ENCODE peak calls at places on chromosomes 2 and 18, in ten cellular contexts. O is right lobe of liver, M is Peyer's patch, P is prostate gland, D is PC-9, Y is aorta, L is K562, C is body of pancreas, E is thoracic aorta, S is ovary. Z is an unnamed sample.

GRCh38 chr18:34028341-34028740 is 196.4 kb downstream of the NOL4 start:
- DNase-seq in O (peak; percentile 50), M (peak; percentile 48), P (no peak), D (no peak), Y (no peak), L (no peak), C (no peak), E (no peak), S (no peak), Z (no peak)

GRCh38 chr2:161076936-161077335 is 83.3 kb upstream of the TANK start:
- DNase-seq in O (no peak), M (no peak), P (no peak), D (no peak), Y (no peak), L (no peak), C (no peak), E (no peak), S (no peak), Z (no peak)

GRCh38 chr18:23856466-23857175 is 157.9 kb upstream of the TTC39C start:
- DNase-seq in O (no peak), M (no peak), P (no peak), D (peak; percentile 62), Y (no peak), L (no peak), C (no peak), E (no peak), S (no peak), Z (no peak)

GRCh38 chr2:150051004-150051403 is 436.5 kb downstream of the RND3 start:
- DNase-seq in O (no peak), M (no peak), P (no peak), D (no peak), Y (no peak), L (no peak), C (no peak), E (no peak), S (no peak), Z (no peak)

GRCh38 chr2:113894156-113894743 is 4.4 kb downstream of the ACTR3 start:
- DNase-seq in O (no peak), M (no peak), P (peak; percentile 35), D (peak; percentile 84), Y (no peak), L (peak; percentile 20), C (no peak), E (no peak), S (no peak), Z (no peak)

GRCh38 chr2:39325966-39326365 is 82.2 kb upstream of the CDKL4 start:
- DNase-seq in O (no peak), M (no peak), P (no peak), D (no peak), Y (no peak), L (no peak), C (no peak), E (no peak), S (no peak), Z (no peak)

GRCh38 chr2:231069379-231070054 is 12.8 kb downstream of the PSMD1 start:
- DNase-seq in O (no peak), M (no peak), P (no peak), D (no peak), Y (no peak), L (no peak), C (no peak), E (no peak), S (no peak), Z (no peak)

GRCh38 chr18:13481820-13482640 is 244.3 kb downstream of the FAM210A start:
- DNase-seq in O (no peak), M (no peak), P (no peak), D (no peak), Y (peak; percentile 72), L (no peak), C (no peak), E (no peak), S (no peak), Z (no peak)

GRCh38 chr18:61991201-61991600 is 98.4 kb upstream of the RNF152 start:
- DNase-seq in O (no peak), M (no peak), P (no peak), D (no peak), Y (no peak), L (no peak), C (no peak), E (no peak), S (no peak), Z (peak; percentile 31)

GRCh38 chr2:138116456-138116855 is 152.2 kb downstream of the HNMT start:
- DNase-seq in O (no peak), M (no peak), P (no peak), D (no peak), Y (no peak), L (no peak), C (no peak), E (no peak), S (no peak), Z (no peak)

GRCh38 chr18:46386788-46387187 is 270.2 kb downstream of the LOXHD1 start:
- DNase-seq in O (no peak), M (no peak), P (peak; percentile 67), D (no peak), Y (peak; percentile 80), L (no peak), C (no peak), E (no peak), S (peak; percentile 41), Z (no peak)

GRCh38 chr2:33577660-33578059 is 21.4 kb downstream of the FAM98A start:
- DNase-seq in O (no peak), M (no peak), P (no peak), D (peak; percentile 20), Y (no peak), L (no peak), C (no peak), E (no peak), S (no peak), Z (no peak)

GRCh38 chr2:215755651-215756350 is 257.6 kb downstream of the MREG start:
- DNase-seq in O (no peak), M (no peak), P (no peak), D (no peak), Y (no peak), L (no peak), C (no peak), E (no peak), S (no peak), Z (no peak)

GRCh38 chr18:68763082-68763481 is 34.8 kb upstream of the CCDC102B start:
- DNase-seq in O (no peak), M (no peak), P (no peak), D (no peak), Y (no peak), L (no peak), C (no peak), E (no peak), S (no peak), Z (no peak)

GRCh38 chr2:98460573-98461560 is 16.2 kb downstream of the INPP4A start:
- DNase-seq in O (no peak), M (peak; percentile 84), P (no peak), D (no peak), Y (no peak), L (no peak), C (no peak), E (no peak), S (no peak), Z (no peak)

GRCh38 chr18:31977270-31977872 is 34.4 kb upstream of the TRAPPC8 start:
- DNase-seq in O (no peak), M (peak; percentile 51), P (no peak), D (no peak), Y (no peak), L (peak; percentile 60), C (peak; percentile 18), E (no peak), S (no peak), Z (no peak)

GRCh38 chr2:238928520-238929241 is 80.8 kb downstream of the TWIST2 start:
- DNase-seq in O (no peak), M (peak; percentile 43), P (no peak), D (no peak), Y (peak; percentile 67), L (no peak), C (no peak), E (no peak), S (peak; percentile 49), Z (peak; percentile 38)

GRCh38 chr2:88575630-88576029 is 51.6 kb downstream of the EIF2AK3 start:
- DNase-seq in O (no peak), M (no peak), P (no peak), D (no peak), Y (no peak), L (no peak), C (no peak), E (no peak), S (no peak), Z (no peak)

GRCh38 chr18:79465392-79465991 is 69.8 kb downstream of the NFATC1 start:
- DNase-seq in O (no peak), M (peak; percentile 87), P (no peak), D (no peak), Y (no peak), L (no peak), C (peak; percentile 31), E (no peak), S (no peak), Z (no peak)

GRCh38 chr2:219124379-219125110 is 36.1 kb downstream of the NHEJ1 start:
- DNase-seq in O (no peak), M (peak; percentile 79), P (no peak), D (no peak), Y (no peak), L (peak; percentile 67), C (no peak), E (no peak), S (peak; percentile 37), Z (no peak)

GRCh38 chr2:171522057-171522803 is at the start of gene CYBRD1:
- DNase-seq in O (peak; percentile 79), M (peak; percentile 91), P (peak; percentile 83), D (peak; percentile 66), Y (peak; percentile 95), L (peak; percentile 92), C (peak; percentile 48), E (peak; percentile 50), S (peak; percentile 91), Z (peak; percentile 85)

GRCh38 chr18:48934400-48934707 is 16.4 kb downstream of the SMAD7 start:
- DNase-seq in O (no peak), M (no peak), P (no peak), D (no peak), Y (no peak), L (no peak), C (no peak), E (no peak), S (no peak), Z (no peak)
- H3K4me3 ChIP-seq in O (no peak overlapping the region), M (peak overlapping the region; percentile 5), P (no peak overlapping the region), D (no peak overlapping the region), Y (no peak overlapping the region), L (no peak overlapping the region), C (no peak overlapping the region), E (peak overlapping the region; percentile 62), S (no peak overlapping the region), Z (no peak overlapping the region)

GRCh38 chr2:68125821-68126220 is 31.9 kb upstream of the PNO1 start:
- DNase-seq in O (no peak), M (no peak), P (no peak), D (no peak), Y (no peak), L (no peak), C (no peak), E (no peak), S (no peak), Z (no peak)
- H3K27ac ChIP-seq in O (no peak overlapping the region), M (no peak overlapping the region), P (no peak overlapping the region), D (no peak overlapping the region), Y (no peak overlapping the region), L (no peak overlapping the region), C (no peak overlapping the region), E (no peak overlapping the region), S (no peak overlapping the region), Z (no peak overlapping the region)

GRCh38 chr2:64232266-64232665 is 88.0 kb upstream of the PELI1 start:
- DNase-seq in O (no peak), M (no peak), P (no peak), D (no peak), Y (no peak), L (no peak), C (no peak), E (no peak), S (no peak), Z (no peak)
- H3K4me1 ChIP-seq in O (peaks cover 2% of the 10 kb centered on the region), M (no peaks in the 10 kb centered on the region), P (no peaks in the 10 kb centered on the region), D (no peaks in the 10 kb centered on the region), Y (no peaks in the 10 kb centered on the region), L (peaks cover 5% of the 10 kb centered on the region), C (peaks cover 5% of the 10 kb centered on the region), E (peaks cover 6% of the 10 kb centered on the region), S (no peaks in the 10 kb centered on the region), Z (no peaks in the 10 kb centered on the region)

GRCh38 chr2:202382684-202383083 is 6.6 kb downstream of the BMPR2 start:
- DNase-seq in O (no peak), M (no peak), P (no peak), D (no peak), Y (no peak), L (no peak), C (no peak), E (no peak), S (no peak), Z (no peak)
- H3K4me3 ChIP-seq in O (no peak overlapping the region), M (no peak overlapping the region), P (no peak overlapping the region), D (no peak overlapping the region), Y (no peak overlapping the region), L (no peak overlapping the region), C (no peak overlapping the region), E (peak overlapping the region; percentile 7), S (no peak overlapping the region), Z (no peak overlapping the region)

Z was measured in uterus.